ENCODE peak calls at places on chromosomes 7 and 10, in seven cellular contexts. I, O, Y, H, P, R and E are unnamed samples.

GRCh38 chr10:125878957-125879835 is 1.9 kb downstream of the DHX32 start:
- DNase-seq in I (no peak), O (peak; percentile 96), Y (no peak), H (peak; percentile 80), P (peak; percentile 91), R (no peak), E (peak; percentile 67)

GRCh38 chr10:69494626-69495558 is 43.6 kb downstream of the TSPAN15 start:
- DNase-seq in I (no peak), O (no peak), Y (peak; percentile 50), H (no peak), P (no peak), R (no peak), E (no peak)

GRCh38 chr10:61845950-61846268 is 55.6 kb upstream of the ARID5B start:
- DNase-seq in I (no peak), O (no peak), Y (no peak), H (no peak), P (peak; percentile 53), R (no peak), E (no peak)

GRCh38 chr10:104299031-104299904 is 30.3 kb downstream of the GSTO2 start:
- DNase-seq in I (no peak), O (peak; percentile 94), Y (no peak), H (no peak), P (peak; percentile 93), R (no peak), E (peak; percentile 72)

GRCh38 chr7:46932656-46933424 is 649.1 kb downstream of the TNS3 start:
- DNase-seq in I (no peak), O (peak; percentile 96), Y (no peak), H (peak; percentile 95), P (peak; percentile 97), R (no peak), E (peak; percentile 94)

GRCh38 chr7:105118612-105119600 is 104.9 kb downstream of the KMT2E start:
- DNase-seq in I (no peak), O (no peak), Y (no peak), H (no peak), P (no peak), R (peak; percentile 15), E (no peak)

GRCh38 chr7:16708496-16708895 is 45.1 kb upstream of the TSPAN13 start:
- DNase-seq in I (no peak), O (no peak), Y (no peak), H (no peak), P (peak; percentile 57), R (no peak), E (no peak)

GRCh38 chr7:95772771-95773581 is 622 bp downstream of the DYNC1I1 start:
- DNase-seq in I (no peak), O (no peak), Y (no peak), H (no peak), P (peak; percentile 41), R (no peak), E (no peak)

GRCh38 chr7:82572195-82572880 is 128.8 kb upstream of the CACNA2D1 start:
- DNase-seq in I (peak; percentile 84), O (peak; percentile 85), Y (peak; percentile 81), H (peak; percentile 83), P (peak; percentile 92), R (peak; percentile 65), E (peak; percentile 49)

GRCh38 chr7:122618603-122619189 is 80.2 kb downstream of the RNF133 start:
- DNase-seq in I (no peak), O (no peak), Y (no peak), H (no peak), P (no peak), R (no peak), E (no peak)

GRCh38 chr10:117497736-117498135 is 44.8 kb upstream of the EMX2 start:
- DNase-seq in I (no peak), O (no peak), Y (no peak), H (no peak), P (no peak), R (no peak), E (no peak)

GRCh38 chr10:92662852-92663251 is 26.9 kb upstream of the HHEX start:
- DNase-seq in I (no peak), O (no peak), Y (no peak), H (no peak), P (peak; percentile 8), R (no peak), E (no peak)

GRCh38 chr7:353746-354325 is 63.9 kb downstream of the FOXL3 start:
- DNase-seq in I (no peak), O (no peak), Y (no peak), H (no peak), P (no peak), R (no peak), E (peak; percentile 5)

GRCh38 chr7:88835147-88835728 is 39.7 kb upstream of the TEX47 start:
- DNase-seq in I (peak; percentile 57), O (no peak), Y (no peak), H (peak; percentile 8), P (peak; percentile 39), R (no peak), E (no peak)

GRCh38 chr10:11176746-11177145 is 159.1 kb downstream of the CELF2 start:
- DNase-seq in I (peak; percentile 79), O (no peak), Y (no peak), H (no peak), P (no peak), R (peak; percentile 37), E (no peak)

GRCh38 chr10:11173062-11173461 is 155.4 kb downstream of the CELF2 start:
- DNase-seq in I (peak; percentile 47), O (no peak), Y (no peak), H (no peak), P (no peak), R (no peak), E (no peak)

GRCh38 chr10:11178606-11179221 is 161.0 kb downstream of the CELF2 start:
- DNase-seq in I (peak; percentile 96), O (peak; percentile 61), Y (no peak), H (no peak), P (no peak), R (peak; percentile 80), E (no peak)

GRCh38 chr10:11177926-11178453 is 160.3 kb downstream of the CELF2 start:
- DNase-seq in I (peak; percentile 75), O (no peak), Y (no peak), H (no peak), P (no peak), R (no peak), E (no peak)

DNA sequence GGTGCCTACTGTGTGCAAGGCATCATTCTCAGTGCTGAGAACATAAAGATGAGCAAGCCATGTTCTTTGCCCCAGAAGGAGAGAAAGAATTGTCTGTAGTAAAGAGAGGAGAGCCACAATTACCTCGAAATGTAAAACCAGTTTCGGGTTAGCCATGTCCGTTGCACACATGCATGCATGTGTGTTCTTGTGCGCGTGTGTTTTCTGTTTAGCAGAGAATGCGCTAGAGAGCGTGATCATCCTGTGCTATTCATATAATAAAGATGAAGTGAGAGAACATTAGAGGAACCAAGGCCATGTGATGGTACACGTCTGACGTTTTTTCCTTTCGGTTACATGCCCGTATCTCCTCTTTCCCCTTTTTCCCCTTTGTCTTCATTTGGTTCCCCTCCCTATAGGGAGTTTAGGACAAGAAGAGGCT is 158.2 kb downstream of the CELF2 start:
- DNase-seq in I (peak; percentile 87), O (no peak), Y (no peak), H (no peak), P (no peak), R (no peak), E (no peak)
- H3K4me3 ChIP-seq in I (peak overlapping the region; percentile 62), O (no peak overlapping the region), Y (peak overlapping the region; percentile 0), H (no peak overlapping the region), P (no peak overlapping the region), R (peak overlapping the region; percentile 14), E (no peak overlapping the region)

DNA sequence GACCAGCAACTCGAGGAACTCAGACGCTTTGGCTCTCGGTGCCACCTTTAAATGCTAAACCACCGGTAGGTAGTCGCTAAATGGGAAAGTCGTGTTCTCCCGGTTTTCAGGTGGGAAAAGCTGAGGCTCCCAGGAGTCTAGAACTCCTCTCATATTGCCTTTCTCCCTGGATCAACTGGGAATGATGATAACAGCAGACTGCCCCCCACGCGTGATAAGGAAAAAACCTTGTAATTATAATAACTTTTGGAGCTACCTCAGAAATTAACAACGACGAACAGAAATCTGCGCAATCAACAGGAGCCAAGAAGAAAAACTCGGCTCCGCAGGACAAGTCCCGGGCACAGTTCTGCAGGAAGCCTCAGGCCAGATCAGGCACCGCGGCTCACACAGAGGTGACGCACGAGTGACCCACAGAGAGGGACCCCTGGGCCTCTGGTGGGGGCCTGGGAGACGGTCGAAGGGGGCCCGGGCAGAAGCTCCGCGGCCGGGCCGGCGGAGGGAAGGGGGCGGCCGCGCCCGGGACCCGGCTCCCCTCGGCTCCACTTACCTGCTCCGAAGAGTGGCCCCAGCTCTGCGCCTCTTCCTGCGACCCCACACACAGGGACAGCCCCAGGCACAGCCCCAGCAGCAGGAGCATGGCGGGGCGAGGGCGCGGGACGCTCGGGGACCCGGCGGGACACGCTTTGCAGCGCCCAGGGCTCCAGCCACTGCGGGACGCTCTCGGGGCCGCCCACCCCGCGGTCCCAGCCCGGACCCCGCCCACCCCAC is at the start of gene ITIH5:
- DNase-seq in I (no peak), O (no peak), Y (no peak), H (no peak), P (no peak), R (peak; percentile 6), E (no peak)
- H3K4me3 ChIP-seq in I (no peak within 1 kb of the TSS), O (peak within 1 kb of the TSS; percentile 36), Y (peak within 1 kb of the TSS; percentile 61), H (peak within 1 kb of the TSS; percentile 42), P (no peak within 1 kb of the TSS), R (peak within 1 kb of the TSS; percentile 15), E (peak within 1 kb of the TSS; percentile 30)

GRCh38 chr10:100487529-100487928 is 24.7 kb downstream of the WNT8B start:
- DNase-seq in I (no peak), O (no peak), Y (no peak), H (no peak), P (no peak), R (no peak), E (no peak)

GRCh38 chr10:100482834-100483185 is 20.0 kb downstream of the WNT8B start:
- DNase-seq in I (no peak), O (no peak), Y (no peak), H (no peak), P (no peak), R (no peak), E (no peak)

GRCh38 chr10:100485841-100486495 is 23.2 kb downstream of the WNT8B start:
- DNase-seq in I (no peak), O (no peak), Y (no peak), H (no peak), P (no peak), R (no peak), E (no peak)

GRCh38 chr10:100483876-100484666 is 21.3 kb downstream of the WNT8B start:
- DNase-seq in I (no peak), O (no peak), Y (no peak), H (no peak), P (no peak), R (no peak), E (no peak)

GRCh38 chr10:100485336-100485735 is 22.5 kb downstream of the WNT8B start:
- DNase-seq in I (no peak), O (no peak), Y (no peak), H (no peak), P (no peak), R (no peak), E (no peak)
- H3K4me3 ChIP-seq in I (no peak overlapping the region), O (no peak overlapping the region), Y (no peak overlapping the region), H (no peak overlapping the region), P (no peak overlapping the region), R (no peak overlapping the region), E (no peak overlapping the region)

DNA sequence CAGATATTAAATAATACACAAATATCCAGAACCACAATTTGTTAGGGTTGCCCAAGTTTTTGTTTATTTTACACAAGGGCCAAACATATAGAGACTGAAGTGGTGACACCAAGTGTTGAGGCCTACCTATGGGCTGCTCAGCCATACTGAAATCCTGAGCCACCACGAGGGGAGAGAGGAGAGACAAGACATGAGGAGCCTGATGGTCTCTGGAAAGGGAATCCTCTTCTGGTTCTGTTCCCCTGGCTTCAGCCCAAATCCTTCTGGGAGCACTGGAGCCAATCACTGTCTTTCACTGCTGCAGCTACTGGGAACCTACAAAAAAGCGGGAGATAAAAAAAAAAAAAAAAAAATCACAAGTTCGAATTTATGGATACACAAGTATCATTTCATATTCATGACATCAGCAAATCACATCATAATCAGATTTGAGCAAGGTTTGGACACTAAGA is 1.9 kb downstream of the SKIDA1 start:
- DNase-seq in I (no peak), O (peak; percentile 54), Y (no peak), H (no peak), P (no peak), R (no peak), E (no peak)
- H3K4me3 ChIP-seq in I (no peak overlapping the region), O (no peak overlapping the region), Y (no peak overlapping the region), H (no peak overlapping the region), P (no peak overlapping the region), R (no peak overlapping the region), E (no peak overlapping the region)